ENCODE peak calls at places on chromosomes 5 and 9, in four cellular contexts. B is AG10803, I is endodermal cell, S is IMR-90. X is an unnamed sample.

GRCh38 chr5:173707392-173707791 is 90.9 kb upstream of the BOD1 start:
- DNase-seq in B (peak), I (no peak), S (peak), X (no peak)

GRCh38 chr9:31908158-31908890 is 476.1 kb upstream of the ACO1 start:
- DNase-seq in B (no peak), I (no peak), S (no peak), X (no peak)

GRCh38 chr9:109253637-109254284 is 67.1 kb downstream of the EPB41L4B start:
- DNase-seq in B (peak), I (peak), S (peak), X (no peak)

GRCh38 chr5:160266044-160266718 is 36.9 kb downstream of the FABP6 start:
- DNase-seq in B (no peak), I (peak), S (no peak), X (no peak)

GRCh38 chr5:102974177-102974576 is 145.8 kb downstream of the GIN1 start:
- DNase-seq in B (no peak), I (peak), S (no peak), X (peak)

GRCh38 chr5:67414712-67415111 is 218.1 kb upstream of the CD180 start:
- DNase-seq in B (peak), I (no peak), S (peak), X (no peak)

GRCh38 chr5:53882637-53883036 is 322.2 kb downstream of the NDUFS4 start:
- DNase-seq in B (peak), I (peak), S (peak), X (peak)

GRCh38 chr5:147949711-147950573 is 43.6 kb upstream of the C5orf46 start:
- DNase-seq in B (peak), I (no peak), S (peak), X (no peak)

GRCh38 chr5:1735320-1735970 is 64.2 kb downstream of the MRPL36 start:
- DNase-seq in B (no peak), I (peak), S (no peak), X (no peak)

GRCh38 chr5:167968784-167969183 is 322.7 kb upstream of the WWC1 start:
- DNase-seq in B (no peak), I (no peak), S (no peak), X (no peak)

GRCh38 chr5:151671979-151672378 is 14.7 kb downstream of the SPARC start:
- DNase-seq in B (peak), I (no peak), S (peak), X (no peak)

DNA sequence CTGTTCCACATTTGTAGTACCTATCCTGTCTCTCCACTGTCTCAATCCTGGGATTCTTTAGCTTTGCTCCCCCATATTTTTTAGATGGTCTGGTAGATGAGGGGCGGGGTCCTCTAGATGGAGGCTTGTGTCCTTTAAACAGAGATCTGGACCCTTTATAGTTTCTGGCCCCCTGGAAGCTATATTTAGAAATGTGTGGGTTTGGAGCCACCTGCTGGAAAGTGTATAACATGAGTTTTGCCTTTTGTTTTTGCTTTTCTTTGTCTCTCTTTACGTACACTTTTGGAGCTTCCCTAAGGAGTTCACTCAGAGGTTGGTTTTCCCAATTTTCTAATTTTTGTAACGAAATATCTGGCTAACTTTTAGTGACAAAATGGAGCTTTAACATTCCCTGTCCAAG is 110.7 kb downstream of the CFAP95 start:
- DNase-seq in B (no peak), I (peak), S (no peak), X (no peak)
- TF ChIP-seq CTCF in B (peak), I (peak), S (peak), X (peak)

DNA sequence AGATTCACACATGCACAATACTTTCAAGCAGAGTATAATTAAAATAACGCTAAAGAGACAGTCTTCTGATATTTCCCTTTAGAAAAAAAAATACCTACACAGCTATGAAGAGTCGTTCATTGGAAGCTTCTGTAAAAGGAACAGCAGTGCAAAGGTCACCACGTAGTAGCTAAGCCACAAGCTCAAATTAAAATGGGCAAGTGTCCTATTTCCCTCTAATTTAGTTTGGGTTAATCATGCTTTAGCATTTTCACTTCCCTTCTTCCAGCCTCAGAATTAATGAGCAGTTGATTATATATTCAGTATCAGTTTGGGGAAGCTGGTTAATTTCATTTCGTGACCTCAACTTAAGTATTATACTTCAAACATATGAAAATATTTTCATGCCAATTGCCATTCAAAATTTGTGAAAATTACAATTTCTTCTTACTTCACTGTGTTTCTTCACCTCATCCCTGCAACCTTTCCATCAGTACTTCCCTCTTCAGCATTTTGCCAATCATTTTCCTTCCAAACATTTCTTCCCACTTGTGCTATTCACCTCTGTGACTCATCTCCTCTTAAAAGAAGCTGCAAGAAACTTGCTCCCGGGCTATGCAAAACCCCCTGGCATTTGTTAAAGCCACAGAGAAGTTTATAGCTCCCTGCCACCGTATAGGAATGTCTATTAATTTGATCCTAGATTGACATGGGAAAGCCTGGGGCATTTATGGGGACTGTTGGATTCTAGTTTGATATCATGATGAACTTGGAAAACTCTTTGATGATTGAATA is 83.0 kb downstream of the DMRTA1 start:
- DNase-seq in B (no peak), I (no peak), S (no peak), X (no peak)
- TF ChIP-seq CTCF in B (no peak), I (no peak), S (no peak), X (no peak)

GRCh38 chr9:19629506-19629905 is 159.3 kb downstream of the SLC24A2 start:
- DNase-seq in B (no peak), I (peak), S (no peak), X (peak)
- TF ChIP-seq CTCF in B (no peak), I (peak), S (no peak), X (peak)

DNA sequence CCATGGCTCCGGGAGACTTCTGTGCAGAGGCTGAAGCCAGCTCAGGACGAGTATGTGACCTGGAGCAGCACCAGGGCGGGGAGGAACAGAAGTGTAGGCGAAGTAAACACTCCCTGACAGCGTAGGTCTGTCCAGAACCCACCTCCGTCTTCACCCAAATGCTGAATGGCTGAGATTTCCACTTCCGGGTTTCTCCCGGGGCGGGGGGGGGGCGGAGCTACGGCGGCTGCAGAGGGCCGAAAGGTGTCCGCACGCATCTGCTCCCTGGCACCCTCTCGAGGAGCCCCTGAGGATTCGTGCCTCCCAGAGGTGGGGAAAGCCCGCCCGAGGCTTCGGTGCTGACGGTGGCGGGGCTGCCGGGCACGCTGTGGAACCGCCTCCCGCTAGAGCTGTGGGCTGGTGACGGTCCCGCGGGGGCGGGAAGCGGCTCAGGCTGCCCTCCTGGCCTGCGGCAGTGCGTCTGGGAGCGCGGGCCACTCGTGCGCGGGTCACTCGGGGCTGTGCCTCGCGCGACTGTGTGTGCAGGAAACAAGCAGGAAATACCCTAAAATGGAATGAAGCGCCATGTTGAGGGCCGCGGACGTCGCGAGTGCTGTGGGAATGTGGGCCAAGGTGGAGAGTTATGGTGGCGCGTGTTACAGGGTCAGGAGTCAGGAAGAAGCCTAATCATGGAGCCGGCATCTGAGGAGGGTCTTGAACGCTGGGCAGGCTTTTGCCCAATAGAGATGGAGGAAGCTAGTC is 1425.4 kb downstream of the FOXD4L5 start:
- DNase-seq in B (no peak), I (no peak), S (no peak), X (no peak)
- TF ChIP-seq CTCF in B (no peak), I (no peak), S (no peak), X (no peak)